ENCODE peak calls at places on chromosomes 3 and 15, in six cellular contexts. V is neural progenitor cell, Q is NCI-H446, Y is NCI-H1092 treated with DMSO at 0.1 percent for 48 hours, U is cardiac septum, A is AG04450. N is an unnamed sample.

GRCh38 chr3:112460519-112460918 is 38.8 kb downstream of the BTLA start:
- DNase-seq in A (no peak), Q (no peak), V (no peak), U (no peak), Y (no peak), N (no peak)

GRCh38 chr15:58931985-58932384 is 1.5 kb downstream of the SLTM start:
- DNase-seq in Y (no peak), Q (no peak), V (no peak), U (no peak), A (no peak), N (no peak)

GRCh38 chr3:123764642-123765041 is 119.5 kb downstream of the MYLK start:
- DNase-seq in V (no peak), U (no peak), A (no peak), Q (no peak), Y (no peak), N (no peak)

GRCh38 chr3:15268033-15268631 is 62.1 kb downstream of the CAPN7 start:
- DNase-seq in U (peak; percentile 94), Q (peak; percentile 60), Y (peak; percentile 63), V (peak; percentile 92), A (peak; percentile 61), N (no peak)

GRCh38 chr3:32278714-32279113 is 40.2 kb downstream of the CMTM8 start:
- DNase-seq in U (no peak), Q (no peak), V (no peak), Y (no peak), A (no peak), N (no peak)

GRCh38 chr3:165827233-165827632 is 10.0 kb downstream of the BCHE start:
- DNase-seq in U (no peak), Y (no peak), A (no peak), Q (no peak), V (no peak), N (no peak)

GRCh38 chr15:45469027-45469426 is 53.5 kb downstream of the SLC30A4 start:
- DNase-seq in Q (no peak), V (no peak), U (no peak), A (no peak), Y (no peak), N (no peak)

GRCh38 chr15:62343397-62343796 is 178.3 kb upstream of the C2CD4B start:
- DNase-seq in U (no peak), Q (no peak), A (no peak), V (no peak), Y (no peak), N (no peak)

GRCh38 chr3:170813261-170813660 is 56.7 kb downstream of the RPL22L1 start:
- DNase-seq in Y (no peak), U (no peak), A (no peak), Q (no peak), V (no peak), N (no peak)

GRCh38 chr3:156010829-156011228 is 109.5 kb upstream of the KCNAB1 start:
- DNase-seq in U (no peak), Y (peak; percentile 5), A (no peak), V (peak; percentile 56), Q (no peak), N (no peak)

GRCh38 chr3:183180105-183180763 is 17.7 kb upstream of the LAMP3 start:
- DNase-seq in A (no peak), V (peak; percentile 47), Y (no peak), U (no peak), Q (no peak), N (no peak)

GRCh38 chr15:59303641-59304433 is 68.8 kb downstream of the MYO1E start:
- DNase-seq in U (no peak), A (no peak), V (no peak), Y (no peak), Q (no peak), N (no peak)

GRCh38 chr3:160748787-160749186 is 7.2 kb upstream of the PPM1L start:
- DNase-seq in Q (no peak), A (no peak), V (no peak), U (no peak), Y (no peak), N (no peak)

GRCh38 chr15:93037341-93038063 is 51.5 kb downstream of the RGMA start:
- DNase-seq in V (peak; percentile 46), Q (peak; percentile 23), U (peak; percentile 77), A (no peak), Y (peak; percentile 9), N (peak; percentile 90)

GRCh38 chr3:64417816-64418215 is 192.6 kb upstream of the PRICKLE2 start:
- DNase-seq in A (no peak), U (no peak), Q (no peak), Y (no peak), V (peak; percentile 93), N (no peak)

GRCh38 chr15:99132584-99133287 is 27.9 kb downstream of the SYNM start:
- DNase-seq in U (no peak), Q (no peak), V (no peak), A (no peak), Y (no peak), N (no peak)

GRCh38 chr3:119380697-119381096 is 82.7 kb downstream of the TMEM39A start:
- DNase-seq in A (no peak), U (no peak), Q (no peak), V (no peak), Y (peak; percentile 52), N (no peak)

GRCh38 chr3:185677146-185677829 is 91.2 kb downstream of the SENP2 start:
- DNase-seq in A (peak; percentile 56), U (no peak), Q (peak; percentile 27), Y (peak; percentile 38), V (peak; percentile 73), N (peak; percentile 2)

GRCh38 chr3:186519021-186519658 is 25.0 kb downstream of the CRYGS start:
- DNase-seq in Y (no peak), V (no peak), Q (no peak), U (no peak), A (no peak), N (no peak)